ENCODE peak calls at places on chromosomes 2 and 18, in five cellular contexts. B is right cardiac atrium, J is D341Med, Z is fibroblast of mammary gland, Q is hippocampal formation. A is an unnamed sample.
A peak's percentile ranks its signal among the peaks of the same experiment; 100 is the strongest.

GRCh38 chr2:10296142-10296541 is 6.6 kb upstream of the HPCAL1 start:
- DNase-seq in B (no peak), Q (no peak), Z (no peak), J (no peak), A (no peak)

GRCh38 chr2:29374823-29375222 is 259.6 kb downstream of the CLIP4 start:
- DNase-seq in J (no peak), B (no peak), Z (no peak), Q (no peak), A (no peak)

GRCh38 chr2:36486546-36487044 is 111.4 kb downstream of the FEZ2 start:
- DNase-seq in J (no peak), Q (no peak), Z (peak; percentile 65), B (no peak), A (no peak)

GRCh38 chr2:29009711-29010677 is 28.9 kb downstream of the TOGARAM2 start:
- DNase-seq in B (peak; percentile 49), Z (no peak), J (no peak), Q (no peak), A (no peak)

GRCh38 chr2:106073608-106074406 is 120.3 kb downstream of the UXS1 start:
- DNase-seq in Z (no peak), Q (no peak), B (no peak), J (no peak), A (no peak)

GRCh38 chr2:163467206-163467605 is 268.6 kb downstream of the FIGN start:
- DNase-seq in Z (peak; percentile 7), Q (peak; percentile 3), B (peak; percentile 40), J (no peak), A (peak; percentile 68)

GRCh38 chr18:48621240-48621639 is 82.4 kb downstream of the CTIF start:
- DNase-seq in J (no peak), Z (peak; percentile 83), Q (no peak), B (peak; percentile 24), A (no peak)

GRCh38 chr2:149082781-149083180 is 44.3 kb downstream of the LYPD6B start:
- DNase-seq in Q (no peak), B (no peak), Z (no peak), J (no peak), A (no peak)

GRCh38 chr2:182763311-182763912 is 47.4 kb downstream of the DNAJC10 start:
- DNase-seq in J (peak; percentile 50), Z (peak; percentile 52), Q (no peak), B (no peak), A (no peak)

GRCh38 chr2:172440795-172441194 is 13.4 kb downstream of the ITGA6 start:
- DNase-seq in Q (no peak), B (no peak), Z (no peak), J (no peak), A (no peak)

GRCh38 chr2:10274376-10274775 is 28.3 kb upstream of the HPCAL1 start:
- DNase-seq in Q (no peak), J (no peak), Z (no peak), B (no peak), A (no peak)

GRCh38 chr2:220885593-220885992 is 686.5 kb downstream of the EPHA4 start:
- DNase-seq in B (no peak), J (no peak), Q (no peak), Z (no peak), A (no peak)

GRCh38 chr2:151417650-151418049 is 7.9 kb downstream of the RIF1 start:
- DNase-seq in Z (no peak), B (no peak), Q (no peak), J (no peak), A (no peak)

GRCh38 chr2:240974771-240975572 is 23.4 kb upstream of the SNED1 start:
- DNase-seq in J (no peak), Z (peak; percentile 65), Q (no peak), B (peak; percentile 24), A (no peak)

GRCh38 chr2:218026244-218026643 is 23.4 kb upstream of the TNS1 start:
- DNase-seq in Q (no peak), J (no peak), B (no peak), Z (no peak), A (no peak)

GRCh38 chr2:199136681-199137080 is 321.1 kb downstream of the SATB2 start:
- DNase-seq in Q (no peak), Z (peak; percentile 90), B (no peak), J (no peak), A (no peak)

GRCh38 chr2:43051316-43051715 is 175.1 kb downstream of the ZFP36L2 start:
- DNase-seq in B (no peak), Q (no peak), J (no peak), Z (peak; percentile 59), A (no peak)

GRCh38 chr2:69959425-69959824 is 2.0 kb downstream of the ASPRV1 start:
- DNase-seq in B (no peak), J (no peak), Z (no peak), Q (no peak), A (no peak)

GRCh38 chr2:71575966-71576365 is 122.6 kb downstream of the DYSF start:
- DNase-seq in Z (no peak), Q (peak; percentile 77), J (no peak), B (no peak), A (no peak)

GRCh38 chr2:27776097-27776496 is 4.6 kb downstream of the MRPL33 start:
- DNase-seq in B (peak; percentile 67), J (no peak), Q (peak; percentile 3), Z (peak; percentile 63), A (no peak)

GRCh38 chr2:117794668-117795067 is 19.8 kb upstream of the DDX18 start:
- DNase-seq in Z (peak; percentile 21), B (no peak), Q (no peak), J (no peak), A (no peak)

GRCh38 chr2:235390108-235390815 is 103.6 kb upstream of the AGAP1 start:
- DNase-seq in J (no peak), Z (no peak), B (peak; percentile 62), Q (no peak), A (no peak)

GRCh38 chr2:138502253-138503086 is 900 bp downstream of the SPOPL start:
- DNase-seq in Q (peak; percentile 40), J (no peak), Z (no peak), B (peak; percentile 32), A (no peak)

GRCh38 chr2:16401761-16402300 is 263.8 kb downstream of the CYRIA start:
- DNase-seq in J (no peak), Z (no peak), B (no peak), Q (no peak), A (no peak)